ENCODE peak calls at places on chromosomes 6 and 20, in seven cellular contexts. One of them, this sample, is unnamed. For H3K4me1 and H3K9me3, the result is how much of the 10 kb centered on the place peaks cover.

GRCh38 chr20:61454053-61454452 is 202.0 kb downstream of the CDH4 start:
- DNase-seq in thyroid gland: no peak
- DNase-seq in uterus: no peak
- DNase-seq in transverse colon: no peak
- DNase-seq in CD4-positive, CD25-positive, alpha-beta regulatory T cell: no peak
- DNase-seq in tibial artery: no peak
- DNase-seq in Panc1: no peak
- DNase-seq in this sample: no peak

GRCh38 chr6:44725070-44725469 is 337.6 kb downstream of the CDC5L start:
- DNase-seq in thyroid gland: no peak
- DNase-seq in uterus: no peak
- DNase-seq in transverse colon: no peak
- DNase-seq in CD4-positive, CD25-positive, alpha-beta regulatory T cell: no peak
- DNase-seq in tibial artery: no peak
- DNase-seq in Panc1: no peak
- DNase-seq in this sample: no peak

GRCh38 chr6:44655368-44656342 is 268.1 kb downstream of the CDC5L start:
- DNase-seq in thyroid gland: peak
- DNase-seq in uterus: peak
- DNase-seq in transverse colon: peak
- DNase-seq in CD4-positive, CD25-positive, alpha-beta regulatory T cell: peak
- DNase-seq in tibial artery: peak
- DNase-seq in Panc1: no peak
- DNase-seq in this sample: peak

GRCh38 chr6:49054311-49054710 is 408.7 kb downstream of the MMUT start:
- DNase-seq in thyroid gland: no peak
- DNase-seq in uterus: no peak
- DNase-seq in transverse colon: no peak
- DNase-seq in CD4-positive, CD25-positive, alpha-beta regulatory T cell: no peak
- DNase-seq in tibial artery: no peak
- DNase-seq in Panc1: no peak
- DNase-seq in this sample: no peak

GRCh38 chr20:52269327-52269726 is 77.7 kb upstream of the ZFP64 start:
- DNase-seq in thyroid gland: no peak
- DNase-seq in uterus: no peak
- DNase-seq in transverse colon: no peak
- DNase-seq in CD4-positive, CD25-positive, alpha-beta regulatory T cell: no peak
- DNase-seq in tibial artery: no peak
- DNase-seq in Panc1: no peak
- DNase-seq in this sample: no peak

GRCh38 chr20:6651561-6651960 is 115.9 kb upstream of the BMP2 start:
- DNase-seq in thyroid gland: no peak
- DNase-seq in uterus: no peak
- DNase-seq in transverse colon: no peak
- DNase-seq in CD4-positive, CD25-positive, alpha-beta regulatory T cell: no peak
- DNase-seq in tibial artery: no peak
- DNase-seq in Panc1: no peak
- DNase-seq in this sample: no peak

GRCh38 chr6:35596448-35597442 is 84.0 kb upstream of the TULP1 start:
- DNase-seq in thyroid gland: no peak
- DNase-seq in uterus: no peak
- DNase-seq in transverse colon: no peak
- DNase-seq in CD4-positive, CD25-positive, alpha-beta regulatory T cell: no peak
- DNase-seq in tibial artery: no peak
- DNase-seq in Panc1: no peak
- DNase-seq in this sample: no peak

GRCh38 chr20:18728165-18728866 is 85.3 kb upstream of the SCP2D1 start:
- DNase-seq in thyroid gland: no peak
- DNase-seq in uterus: no peak
- DNase-seq in transverse colon: no peak
- DNase-seq in CD4-positive, CD25-positive, alpha-beta regulatory T cell: no peak
- DNase-seq in tibial artery: no peak
- DNase-seq in Panc1: no peak
- DNase-seq in this sample: no peak

GRCh38 chr6:117906905-117907599 is at the start of gene SLC35F1:
- DNase-seq in thyroid gland: peak
- DNase-seq in uterus: peak
- DNase-seq in transverse colon: no peak
- DNase-seq in CD4-positive, CD25-positive, alpha-beta regulatory T cell: peak
- DNase-seq in tibial artery: no peak
- DNase-seq in Panc1: no peak
- DNase-seq in this sample: no peak

GRCh38 chr6:116572162-116572561 is 858 bp downstream of the RWDD1 start:
- DNase-seq in thyroid gland: peak
- DNase-seq in uterus: no peak
- DNase-seq in transverse colon: peak
- DNase-seq in CD4-positive, CD25-positive, alpha-beta regulatory T cell: peak
- DNase-seq in tibial artery: no peak
- DNase-seq in Panc1: no peak
- DNase-seq in this sample: peak

GRCh38 chr6:43442935-43443334 is 12.4 kb downstream of the DLK2 start:
- DNase-seq in thyroid gland: no peak
- DNase-seq in uterus: no peak
- DNase-seq in transverse colon: no peak
- DNase-seq in CD4-positive, CD25-positive, alpha-beta regulatory T cell: no peak
- DNase-seq in tibial artery: no peak
- DNase-seq in Panc1: no peak
- DNase-seq in this sample: no peak

GRCh38 chr20:33914871-33915270 is 78.8 kb upstream of the RALY start:
- DNase-seq in thyroid gland: no peak
- DNase-seq in uterus: no peak
- DNase-seq in transverse colon: no peak
- DNase-seq in CD4-positive, CD25-positive, alpha-beta regulatory T cell: peak
- DNase-seq in tibial artery: no peak
- DNase-seq in Panc1: peak
- DNase-seq in this sample: peak

GRCh38 chr20:61728786-61729365 is 336.8 kb downstream of the TAF4 start:
- DNase-seq in thyroid gland: no peak
- DNase-seq in uterus: no peak
- DNase-seq in transverse colon: no peak
- DNase-seq in CD4-positive, CD25-positive, alpha-beta regulatory T cell: no peak
- DNase-seq in tibial artery: no peak
- DNase-seq in Panc1: no peak
- DNase-seq in this sample: no peak

GRCh38 chr6:157570104-157570503 is 189.1 kb downstream of the ZDHHC14 start:
- DNase-seq in thyroid gland: no peak
- DNase-seq in uterus: no peak
- DNase-seq in transverse colon: no peak
- DNase-seq in CD4-positive, CD25-positive, alpha-beta regulatory T cell: no peak
- DNase-seq in tibial artery: no peak
- DNase-seq in Panc1: no peak
- DNase-seq in this sample: no peak

GRCh38 chr6:105607624-105608392 is 204.9 kb upstream of the PREP start:
- DNase-seq in thyroid gland: no peak
- DNase-seq in uterus: no peak
- DNase-seq in transverse colon: no peak
- DNase-seq in CD4-positive, CD25-positive, alpha-beta regulatory T cell: no peak
- DNase-seq in tibial artery: no peak
- DNase-seq in Panc1: no peak
- DNase-seq in this sample: no peak

GRCh38 chr6:157841211-157841840 is 18.3 kb downstream of the SNX9 start:
- DNase-seq in thyroid gland: no peak
- DNase-seq in uterus: no peak
- DNase-seq in transverse colon: peak
- DNase-seq in CD4-positive, CD25-positive, alpha-beta regulatory T cell: no peak
- DNase-seq in tibial artery: no peak
- DNase-seq in Panc1: no peak
- DNase-seq in this sample: no peak

GRCh38 chr6:1267057-1267732 is 44.7 kb upstream of the FOXQ1 start:
- DNase-seq in thyroid gland: no peak
- DNase-seq in uterus: no peak
- DNase-seq in transverse colon: no peak
- DNase-seq in CD4-positive, CD25-positive, alpha-beta regulatory T cell: no peak
- DNase-seq in tibial artery: no peak
- DNase-seq in Panc1: peak
- DNase-seq in this sample: no peak

GRCh38 chr6:159691133-159691962 is 1.7 kb downstream of the SOD2 start:
- DNase-seq in thyroid gland: no peak
- DNase-seq in uterus: no peak
- DNase-seq in transverse colon: no peak
- DNase-seq in CD4-positive, CD25-positive, alpha-beta regulatory T cell: peak
- DNase-seq in tibial artery: no peak
- DNase-seq in Panc1: peak
- DNase-seq in this sample: peak

GRCh38 chr6:159692303-159693127 is 526 bp downstream of the SOD2 start:
- DNase-seq in thyroid gland: peak
- DNase-seq in uterus: peak
- DNase-seq in transverse colon: peak
- DNase-seq in CD4-positive, CD25-positive, alpha-beta regulatory T cell: peak
- DNase-seq in tibial artery: peak
- DNase-seq in Panc1: no peak
- DNase-seq in this sample: peak

GRCh38 chr6:159693128-159693893 is at the start of gene SOD2:
- DNase-seq in thyroid gland: peak
- DNase-seq in uterus: peak
- DNase-seq in transverse colon: peak
- DNase-seq in CD4-positive, CD25-positive, alpha-beta regulatory T cell: peak
- DNase-seq in tibial artery: peak
- DNase-seq in Panc1: no peak
- DNase-seq in this sample: peak

GRCh38 chr6:159693894-159694545 is 979 bp upstream of the SOD2 start:
- DNase-seq in thyroid gland: peak
- DNase-seq in uterus: peak
- DNase-seq in transverse colon: peak
- DNase-seq in CD4-positive, CD25-positive, alpha-beta regulatory T cell: peak
- DNase-seq in tibial artery: peak
- DNase-seq in Panc1: no peak
- DNase-seq in this sample: no peak

GRCh38 chr6:159691963-159692287 is 1.1 kb downstream of the SOD2 start:
- DNase-seq in thyroid gland: peak
- DNase-seq in uterus: no peak
- DNase-seq in transverse colon: no peak
- DNase-seq in CD4-positive, CD25-positive, alpha-beta regulatory T cell: no peak
- DNase-seq in tibial artery: no peak
- DNase-seq in Panc1: no peak
- DNase-seq in this sample: no peak
- H3K4me1 ChIP-seq in thyroid gland: under half
- H3K4me1 ChIP-seq in uterus: under half
- H3K4me1 ChIP-seq in transverse colon: half or more
- H3K4me1 ChIP-seq in CD4-positive, CD25-positive, alpha-beta regulatory T cell: half or more
- H3K4me1 ChIP-seq in tibial artery: under half
- H3K4me1 ChIP-seq in Panc1: under half
- H3K4me1 ChIP-seq in this sample: under half

DNA sequence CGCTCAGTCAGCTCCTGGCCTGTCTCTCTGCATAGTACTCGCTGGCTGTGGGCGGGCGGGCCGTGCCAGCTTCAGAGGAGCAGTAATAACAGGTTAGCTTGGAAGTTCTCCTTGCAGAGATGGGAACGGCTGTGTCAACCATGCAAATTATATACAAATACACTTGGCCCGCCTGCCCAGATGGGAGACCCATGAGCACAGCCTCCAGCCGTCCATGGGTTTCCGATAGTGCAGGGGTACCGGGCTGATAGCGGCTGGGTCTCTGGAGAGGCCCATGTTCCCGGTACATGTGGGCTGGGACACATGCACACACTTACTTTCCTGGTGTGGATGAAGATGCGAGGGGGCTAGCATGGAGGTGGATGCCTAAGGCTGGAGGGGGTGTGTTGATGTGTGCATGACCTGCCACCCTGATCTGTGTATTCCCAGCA is 12.8 kb upstream of the ZNF831 start:
- DNase-seq in thyroid gland: no peak
- DNase-seq in uterus: no peak
- DNase-seq in transverse colon: no peak
- DNase-seq in CD4-positive, CD25-positive, alpha-beta regulatory T cell: no peak
- DNase-seq in tibial artery: no peak
- DNase-seq in Panc1: no peak
- DNase-seq in this sample: no peak
- H3K9me3 ChIP-seq in thyroid gland: under half
- H3K9me3 ChIP-seq in uterus: under half
- H3K9me3 ChIP-seq in transverse colon: under half
- H3K9me3 ChIP-seq in CD4-positive, CD25-positive, alpha-beta regulatory T cell: under half
- H3K9me3 ChIP-seq in tibial artery: under half
- H3K9me3 ChIP-seq in Panc1: under half
- H3K9me3 ChIP-seq in this sample: under half

GRCh38 chr6:108132863-108133262 is 33.0 kb upstream of the NR2E1 start:
- DNase-seq in thyroid gland: no peak
- DNase-seq in uterus: no peak
- DNase-seq in transverse colon: no peak
- DNase-seq in CD4-positive, CD25-positive, alpha-beta regulatory T cell: no peak
- DNase-seq in tibial artery: no peak
- DNase-seq in Panc1: no peak
- DNase-seq in this sample: no peak

GRCh38 chr6:108133594-108134179 is 32.1 kb upstream of the NR2E1 start:
- DNase-seq in thyroid gland: peak
- DNase-seq in uterus: peak
- DNase-seq in transverse colon: peak
- DNase-seq in CD4-positive, CD25-positive, alpha-beta regulatory T cell: peak
- DNase-seq in tibial artery: peak
- DNase-seq in Panc1: no peak
- DNase-seq in this sample: no peak

DNA sequence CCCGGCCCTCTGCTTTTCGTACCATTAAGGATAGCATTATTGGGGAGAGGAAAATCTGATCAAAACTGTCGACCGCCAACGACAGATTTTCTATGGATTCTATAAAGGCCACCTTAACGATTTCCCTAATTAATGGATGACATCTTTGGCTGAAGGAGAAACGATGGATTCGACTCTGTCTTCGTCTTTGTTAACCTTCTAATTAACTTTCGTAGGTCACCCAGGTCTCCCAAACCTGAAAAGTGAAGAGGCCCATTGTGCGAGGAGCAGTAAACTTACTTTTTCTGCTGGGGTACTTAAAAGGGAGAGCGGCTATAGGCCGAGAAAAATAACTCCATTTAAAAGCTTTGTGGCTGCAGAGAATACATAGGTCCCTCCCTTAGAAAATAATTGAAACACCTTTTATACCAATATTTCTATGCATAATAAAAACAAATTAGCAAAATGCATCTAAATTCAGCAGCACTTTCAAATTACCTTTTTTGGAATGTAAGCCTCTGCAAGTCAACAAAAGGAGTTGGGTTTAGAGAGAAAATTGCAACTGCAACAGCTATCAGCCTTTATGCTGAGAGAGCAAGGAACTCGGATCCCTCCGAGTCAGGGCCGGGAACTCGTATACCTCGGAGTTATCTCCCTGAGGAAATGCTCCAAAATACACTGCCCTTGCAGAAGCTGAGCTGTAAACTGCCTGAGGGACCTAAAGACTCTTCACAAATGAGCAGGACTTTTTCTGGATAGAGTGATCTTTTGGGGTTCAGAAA is 31.4 kb upstream of the NR2E1 start:
- DNase-seq in thyroid gland: no peak
- DNase-seq in uterus: no peak
- DNase-seq in transverse colon: no peak
- DNase-seq in CD4-positive, CD25-positive, alpha-beta regulatory T cell: no peak
- DNase-seq in tibial artery: no peak
- DNase-seq in Panc1: no peak
- DNase-seq in this sample: no peak
- H3K4me3 ChIP-seq in thyroid gland: no peak
- H3K4me3 ChIP-seq in uterus: no peak
- H3K4me3 ChIP-seq in transverse colon: peak
- H3K4me3 ChIP-seq in CD4-positive, CD25-positive, alpha-beta regulatory T cell: no peak
- H3K4me3 ChIP-seq in tibial artery: peak
- H3K4me3 ChIP-seq in Panc1: peak
- H3K4me3 ChIP-seq in this sample: no peak

DNA sequence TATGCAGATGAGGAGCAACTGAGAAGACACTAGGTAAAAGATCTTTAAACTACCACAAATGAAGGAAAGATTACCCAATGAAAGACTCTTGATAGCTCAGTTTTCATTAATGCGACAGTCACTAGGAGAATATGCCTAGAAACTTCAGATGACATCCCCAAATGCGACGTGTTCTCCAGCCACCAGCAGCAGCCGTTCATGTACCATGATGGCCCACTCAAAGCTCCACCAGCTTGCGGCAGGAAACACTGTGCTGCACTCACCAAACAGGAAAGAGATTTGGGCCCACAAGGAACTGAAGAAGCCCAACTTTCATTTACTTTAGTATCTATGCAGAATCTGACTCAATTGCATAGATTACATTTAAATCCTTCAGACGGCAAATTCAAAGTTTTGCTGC is 7.5 kb downstream of the DIDO1 start:
- DNase-seq in thyroid gland: no peak
- DNase-seq in uterus: no peak
- DNase-seq in transverse colon: no peak
- DNase-seq in CD4-positive, CD25-positive, alpha-beta regulatory T cell: peak
- DNase-seq in tibial artery: no peak
- DNase-seq in Panc1: no peak
- DNase-seq in this sample: peak
- H3K4me1 ChIP-seq in thyroid gland: half or more
- H3K4me1 ChIP-seq in uterus: under half
- H3K4me1 ChIP-seq in transverse colon: half or more
- H3K4me1 ChIP-seq in CD4-positive, CD25-positive, alpha-beta regulatory T cell: half or more
- H3K4me1 ChIP-seq in tibial artery: under half
- H3K4me1 ChIP-seq in Panc1: half or more
- H3K4me1 ChIP-seq in this sample: under half

This sample was measured in DND-41.